ENCODE peak calls at places on chromosomes 6 and 20, in four cellular contexts. L is NCI-H1694 treated with DMSO at 0.1 percent for 48 hours, Y is left lung, O is ecto neural progenitor cell. P is an unnamed sample.

GRCh38 chr6:134447883-134448387 is 130.0 kb upstream of the SGK1 start:
- DNase-seq in O (no peak), L (no peak), Y (no peak), P (no peak)

GRCh38 chr6:36827261-36828079 is 11.8 kb downstream of the CPNE5 start:
- DNase-seq in L (no peak), O (no peak), Y (peak), P (no peak)

GRCh38 chr6:9224539-9224938 is 789.2 kb upstream of the SLC35B3 start:
- DNase-seq in O (no peak), L (no peak), Y (no peak), P (no peak)

GRCh38 chr6:26575494-26575939 is 21.2 kb upstream of the ABT1 start:
- DNase-seq in Y (no peak), O (no peak), L (no peak), P (no peak)

GRCh38 chr20:44582321-44583025 is at the start of gene PKIG:
- DNase-seq in Y (no peak), O (no peak), L (no peak), P (no peak)

GRCh38 chr6:15927531-15928230 is 201.2 kb upstream of the MYLIP start:
- DNase-seq in Y (no peak), L (no peak), O (no peak), P (no peak)

GRCh38 chr6:474454-475185 is 83.1 kb downstream of the IRF4 start:
- DNase-seq in L (no peak), O (no peak), Y (no peak), P (no peak)

GRCh38 chr6:35080821-35081425 is 60.2 kb downstream of the TCP11 start:
- DNase-seq in L (no peak), Y (peak), O (no peak), P (peak)

GRCh38 chr6:138105446-138105845 is 1.8 kb downstream of the PERP start:
- DNase-seq in L (no peak), Y (no peak), O (no peak), P (no peak)

GRCh38 chr6:155447949-155448348 is 7.7 kb downstream of the NOX3 start:
- DNase-seq in O (no peak), L (no peak), Y (no peak), P (no peak)

GRCh38 chr20:19408971-19409370 is 196.5 kb downstream of the SLC24A3 start:
- DNase-seq in O (no peak), L (no peak), Y (no peak), P (no peak)

GRCh38 chr20:39070484-39071231 is 108.5 kb downstream of the DHX35 start:
- DNase-seq in Y (no peak), O (no peak), L (no peak), P (no peak)

GRCh38 chr6:89669002-89669401 is 30.5 kb upstream of the LYRM2 start:
- DNase-seq in O (no peak), Y (no peak), L (no peak), P (no peak)

GRCh38 chr20:62936996-62937352 is 973 bp upstream of the GID8 start:
- DNase-seq in Y (no peak), L (no peak), O (no peak), P (no peak)

GRCh38 chr20:42572320-42573016 is 617.2 kb downstream of the PTPRT start:
- DNase-seq in O (no peak), L (no peak), Y (no peak), P (no peak)

GRCh38 chr6:14811760-14812428 is 434.0 kb upstream of the JARID2 start:
- DNase-seq in L (no peak), O (no peak), Y (no peak), P (no peak)

GRCh38 chr6:33979750-33980149 is 166.1 kb downstream of the GRM4 start:
- DNase-seq in L (no peak), Y (no peak), O (no peak), P (no peak)

GRCh38 chr20:50762045-50762422 is 30.7 kb downstream of the PARD6B start:
- DNase-seq in Y (peak), L (no peak), O (peak), P (no peak)

GRCh38 chr20:35339007-35339406 is 46.8 kb upstream of the FAM83C start:
- DNase-seq in L (no peak), Y (no peak), O (no peak), P (no peak)

GRCh38 chr20:4156411-4156810 is 141.1 kb upstream of the RNF24 start:
- DNase-seq in O (no peak), Y (peak), L (no peak), P (no peak)

GRCh38 chr20:57420571-57421257 is 29.5 kb downstream of the RBM38 start:
- DNase-seq in Y (no peak), O (no peak), L (no peak), P (no peak)

GRCh38 chr6:46412662-46413061 is 78.6 kb downstream of the RCAN2 start:
- DNase-seq in Y (no peak), L (no peak), O (no peak), P (no peak)

GRCh38 chr6:166989427-166990034 is 9.7 kb upstream of the CEP43 start:
- DNase-seq in Y (no peak), L (peak), O (no peak), P (no peak)